ENCODE peak calls at places on chromosomes 12 and 14, in seven cellular contexts. Q is aorta, I is GM23248, Z is adipocyte, T is lower lobe of right lung, O is ovary, D is heart left ventricle. J is an unnamed sample.
A peak's percentile ranks its signal among the peaks of the same experiment; 100 is the strongest.

GRCh38 chr12:81644503-81644902 is 114.6 kb downstream of the PPFIA2 start:
- DNase-seq in Q (no peak), I (peak; percentile 71), Z (peak; percentile 83), T (no peak), O (no peak), D (no peak), J (no peak)

GRCh38 chr14:61177279-61178225 is 103.6 kb downstream of the TMEM30B start:
- DNase-seq in Q (no peak), I (peak; percentile 30), Z (peak; percentile 19), T (no peak), O (no peak), D (no peak), J (no peak)

GRCh38 chr12:80195143-80195726 is 95.9 kb downstream of the OTOGL start:
- DNase-seq in Q (no peak), I (peak; percentile 85), Z (peak; percentile 83), T (no peak), O (no peak), D (peak; percentile 24), J (no peak)

GRCh38 chr12:19273482-19274330 is 144.2 kb downstream of the PLEKHA5 start:
- DNase-seq in Q (peak; percentile 86), I (peak; percentile 93), Z (peak; percentile 96), T (no peak), O (peak; percentile 70), D (peak; percentile 72), J (peak; percentile 43)

GRCh38 chr12:124046206-124046740 is 73.3 kb downstream of the ZNF664 start:
- DNase-seq in Q (no peak), I (no peak), Z (no peak), T (no peak), O (no peak), D (no peak), J (no peak)

GRCh38 chr14:20195911-20196310 is 5.2 kb downstream of the OR11G2 start:
- DNase-seq in Q (no peak), I (peak; percentile 20), Z (peak; percentile 1), T (no peak), O (no peak), D (no peak), J (no peak)

GRCh38 chr12:121701667-121702277 is 10.8 kb upstream of the TMEM120B start:
- DNase-seq in Q (no peak), I (no peak), Z (no peak), T (no peak), O (no peak), D (no peak), J (no peak)

GRCh38 chr12:89087149-89087834 is 265.0 kb downstream of the DUSP6 start:
- DNase-seq in Q (no peak), I (no peak), Z (no peak), T (no peak), O (no peak), D (no peak), J (no peak)

GRCh38 chr12:57491393-57492280 is 3.8 kb downstream of the MARS1 start:
- DNase-seq in Q (no peak), I (peak; percentile 26), Z (no peak), T (no peak), O (no peak), D (no peak), J (no peak)

GRCh38 chr12:118853634-118854033 is 127.7 kb upstream of the SRRM4 start:
- DNase-seq in Q (no peak), I (no peak), Z (no peak), T (no peak), O (no peak), D (no peak), J (no peak)

GRCh38 chr14:60164717-60165546 is at the start of gene DHRS7:
- DNase-seq in Q (peak; percentile 92), I (peak; percentile 92), Z (peak; percentile 96), T (peak; percentile 92), O (peak; percentile 79), D (peak; percentile 87), J (peak; percentile 57)

GRCh38 chr12:26334621-26335124 is 139.3 kb downstream of the SSPN start:
- DNase-seq in Q (peak; percentile 79), I (no peak), Z (no peak), T (peak; percentile 66), O (no peak), D (no peak), J (no peak)

GRCh38 chr12:1870086-1870485 is 48.4 kb downstream of the CACNA2D4 start:
- DNase-seq in Q (no peak), I (no peak), Z (no peak), T (no peak), O (no peak), D (no peak), J (no peak)

GRCh38 chr14:56995010-56995409 is 184.7 kb upstream of the OTX2 start:
- DNase-seq in Q (no peak), I (no peak), Z (peak; percentile 0), T (no peak), O (no peak), D (no peak), J (no peak)

GRCh38 chr12:55068416-55069010 is 48.7 kb downstream of the NEUROD4 start:
- DNase-seq in Q (no peak), I (peak; percentile 70), Z (peak; percentile 74), T (no peak), O (no peak), D (no peak), J (no peak)

GRCh38 chr12:26369588-26369987 is 174.2 kb downstream of the SSPN start:
- DNase-seq in Q (peak; percentile 51), I (peak; percentile 95), Z (peak; percentile 82), T (no peak), O (peak; percentile 39), D (no peak), J (no peak)

GRCh38 chr14:41285193-41285748 is 321.4 kb upstream of the LRFN5 start:
- DNase-seq in Q (no peak), I (peak; percentile 30), Z (peak; percentile 25), T (no peak), O (no peak), D (no peak), J (no peak)

GRCh38 chr12:76024942-76025600 is 6.5 kb downstream of the PHLDA1 start:
- DNase-seq in Q (no peak), I (peak; percentile 90), Z (peak; percentile 77), T (no peak), O (no peak), D (no peak), J (no peak)

GRCh38 chr14:59852350-59852749 is 18.2 kb downstream of the RTN1 start:
- DNase-seq in Q (no peak), I (no peak), Z (no peak), T (no peak), O (no peak), D (no peak), J (no peak)

GRCh38 chr12:111406474-111407370 is 999 bp downstream of the SH2B3 start:
- DNase-seq in Q (peak; percentile 86), I (peak; percentile 23), Z (peak; percentile 36), T (peak; percentile 78), O (no peak), D (peak; percentile 66), J (no peak)

GRCh38 chr12:106154781-106155273 is 16.1 kb upstream of the NUAK1 start:
- DNase-seq in Q (no peak), I (no peak), Z (no peak), T (no peak), O (no peak), D (no peak), J (no peak)

GRCh38 chr12:34373926-34374325 is 351.6 kb downstream of the ALG10 start:
- DNase-seq in Q (no peak), I (no peak), Z (no peak), T (no peak), O (no peak), D (no peak), J (no peak)

GRCh38 chr12:34376133-34376799 is 354.0 kb downstream of the ALG10 start:
- DNase-seq in Q (no peak), I (no peak), Z (no peak), T (no peak), O (no peak), D (no peak), J (no peak)

GRCh38 chr12:34384693-34385092 is 362.4 kb downstream of the ALG10 start:
- DNase-seq in Q (no peak), I (no peak), Z (no peak), T (no peak), O (no peak), D (no peak), J (no peak)

GRCh38 chr12:34377243-34378035 is 355.1 kb downstream of the ALG10 start:
- DNase-seq in Q (no peak), I (no peak), Z (no peak), T (no peak), O (no peak), D (no peak), J (no peak)

DNA sequence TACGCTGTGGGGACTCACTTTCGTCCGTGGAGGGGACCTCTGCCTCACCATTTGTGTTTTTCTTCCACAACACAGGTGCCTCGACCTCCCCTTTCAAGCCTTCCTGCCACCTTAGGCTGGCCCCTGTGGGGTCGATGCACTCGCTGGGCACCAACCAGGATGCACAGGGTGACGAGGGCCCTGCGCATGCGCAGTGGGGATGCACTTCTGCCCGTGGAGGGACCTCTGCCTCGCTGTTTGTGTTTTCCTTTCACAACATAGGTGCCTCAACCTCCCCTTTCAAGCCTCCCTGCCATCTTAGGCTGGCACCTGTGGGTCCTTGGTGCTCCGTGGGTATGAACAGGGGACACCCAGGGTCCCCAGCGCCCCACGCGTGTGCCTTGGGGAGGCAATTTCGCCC is 356.8 kb downstream of the ALG10 start:
- DNase-seq in Q (no peak), I (no peak), Z (no peak), T (no peak), O (no peak), D (no peak), J (no peak)
- H3K9me3 ChIP-seq in Q (peaks cover 7% of the 10 kb centered on the region), I (no peaks in the 10 kb centered on the region), Z (no peaks in the 10 kb centered on the region), T (peaks cover 12% of the 10 kb centered on the region), O (peaks cover 17% of the 10 kb centered on the region), D (peaks cover 13% of the 10 kb centered on the region), J (no peaks in the 10 kb centered on the region)

GRCh38 chr12:66137937-66138336 is 7.4 kb upstream of the LLPH start:
- DNase-seq in Q (no peak), I (no peak), Z (no peak), T (no peak), O (no peak), D (no peak), J (no peak)
- H3K9me3 ChIP-seq in Q (peaks cover 2% of the 10 kb centered on the region), I (no peaks in the 10 kb centered on the region), Z (peaks cover 31% of the 10 kb centered on the region), T (peaks cover 16% of the 10 kb centered on the region), O (no peaks in the 10 kb centered on the region), D (peaks cover 23% of the 10 kb centered on the region), J (no peaks in the 10 kb centered on the region)

GRCh38 chr14:106211489-106211888 is 685.1 kb downstream of the TMEM121 start:
- DNase-seq in Q (no peak), I (no peak), Z (no peak), T (no peak), O (no peak), D (no peak), J (no peak)

GRCh38 chr14:106209745-106210144 is 683.4 kb downstream of the TMEM121 start:
- DNase-seq in Q (no peak), I (no peak), Z (no peak), T (no peak), O (no peak), D (no peak), J (peak; percentile 18)

GRCh38 chr14:106210650-106211049 is 684.3 kb downstream of the TMEM121 start:
- DNase-seq in Q (no peak), I (no peak), Z (no peak), T (no peak), O (no peak), D (no peak), J (no peak)

GRCh38 chr14:106207316-106207715 is 680.9 kb downstream of the TMEM121 start:
- DNase-seq in Q (no peak), I (no peak), Z (no peak), T (no peak), O (no peak), D (no peak), J (no peak)

GRCh38 chr14:106208794-106209193 is 682.4 kb downstream of the TMEM121 start:
- DNase-seq in Q (no peak), I (no peak), Z (no peak), T (no peak), O (no peak), D (no peak), J (no peak)
- H3K9me3 ChIP-seq in Q (peaks cover 1% of the 10 kb centered on the region), I (no peaks in the 10 kb centered on the region), Z (no peaks in the 10 kb centered on the region), T (no peaks in the 10 kb centered on the region), O (no peaks in the 10 kb centered on the region), D (no peaks in the 10 kb centered on the region), J (no peaks in the 10 kb centered on the region)

GRCh38 chr12:85225501-85225900 is 54.5 kb upstream of the ALX1 start:
- DNase-seq in Q (no peak), I (no peak), Z (peak; percentile 13), T (no peak), O (no peak), D (no peak), J (no peak)
- H3K9me3 ChIP-seq in Q (no peaks in the 10 kb centered on the region), I (no peaks in the 10 kb centered on the region), Z (no peaks in the 10 kb centered on the region), T (no peaks in the 10 kb centered on the region), O (no peaks in the 10 kb centered on the region), D (peaks cover 4% of the 10 kb centered on the region), J (no peaks in the 10 kb centered on the region)

J was measured in T-helper 17 cell.